ENCODE peak calls at places on chromosomes 11 and 22, in eight cellular contexts. One of them, this sample, is unnamed.

GRCh38 chr11:61173456-61173855 is 12.2 kb upstream of the VPS37C start:
- DNase-seq in kidney: no peak
- DNase-seq in left ventricle myocardium inferior: no peak
- DNase-seq in cardiac fibroblast: peak
- DNase-seq in B cell: no peak
- DNase-seq in progenitor cell of endocrine pancreas: no peak
- DNase-seq in nephron progenitor cell: no peak
- DNase-seq in transverse colon: no peak
- DNase-seq in this sample: no peak

GRCh38 chr11:55793321-55793720 is 2.0 kb upstream of the OR5D14 start:
- DNase-seq in kidney: no peak
- DNase-seq in cardiac fibroblast: no peak
- DNase-seq in progenitor cell of endocrine pancreas: no peak
- DNase-seq in B cell: no peak
- DNase-seq in nephron progenitor cell: no peak
- DNase-seq in transverse colon: no peak
- DNase-seq in left ventricle myocardium inferior: no peak
- DNase-seq in this sample: no peak

GRCh38 chr11:126403039-126403438 is 47.6 kb downstream of the ST3GAL4 start:
- DNase-seq in progenitor cell of endocrine pancreas: no peak
- DNase-seq in kidney: no peak
- DNase-seq in left ventricle myocardium inferior: no peak
- DNase-seq in transverse colon: peak
- DNase-seq in cardiac fibroblast: no peak
- DNase-seq in nephron progenitor cell: no peak
- DNase-seq in B cell: no peak
- DNase-seq in this sample: no peak

GRCh38 chr22:25564979-25565677 is 653 bp downstream of the GRK3 start:
- DNase-seq in cardiac fibroblast: no peak
- DNase-seq in kidney: peak
- DNase-seq in transverse colon: peak
- DNase-seq in nephron progenitor cell: no peak
- DNase-seq in left ventricle myocardium inferior: peak
- DNase-seq in B cell: no peak
- DNase-seq in progenitor cell of endocrine pancreas: peak
- DNase-seq in this sample: peak

GRCh38 chr22:46484861-46485595 is 52.4 kb downstream of the CELSR1 start:
- DNase-seq in transverse colon: no peak
- DNase-seq in kidney: no peak
- DNase-seq in cardiac fibroblast: no peak
- DNase-seq in nephron progenitor cell: no peak
- DNase-seq in progenitor cell of endocrine pancreas: no peak
- DNase-seq in left ventricle myocardium inferior: no peak
- DNase-seq in B cell: no peak
- DNase-seq in this sample: no peak

GRCh38 chr11:18890615-18891014 is 48.6 kb downstream of the MRGPRX1 start:
- DNase-seq in progenitor cell of endocrine pancreas: no peak
- DNase-seq in B cell: no peak
- DNase-seq in transverse colon: no peak
- DNase-seq in left ventricle myocardium inferior: no peak
- DNase-seq in cardiac fibroblast: no peak
- DNase-seq in nephron progenitor cell: no peak
- DNase-seq in kidney: no peak
- DNase-seq in this sample: no peak

GRCh38 chr11:61359541-61359940 is 2.1 kb downstream of the CYB561A3 start:
- DNase-seq in left ventricle myocardium inferior: no peak
- DNase-seq in kidney: no peak
- DNase-seq in cardiac fibroblast: no peak
- DNase-seq in transverse colon: peak
- DNase-seq in B cell: no peak
- DNase-seq in nephron progenitor cell: no peak
- DNase-seq in progenitor cell of endocrine pancreas: no peak
- DNase-seq in this sample: no peak

GRCh38 chr11:35241531-35241930 is 102.6 kb downstream of the CD44 start:
- DNase-seq in kidney: no peak
- DNase-seq in B cell: no peak
- DNase-seq in transverse colon: no peak
- DNase-seq in left ventricle myocardium inferior: no peak
- DNase-seq in cardiac fibroblast: no peak
- DNase-seq in progenitor cell of endocrine pancreas: no peak
- DNase-seq in nephron progenitor cell: no peak
- DNase-seq in this sample: no peak

GRCh38 chr22:26321469-26321913 is 107.6 kb upstream of the ASPHD2 start:
- DNase-seq in nephron progenitor cell: no peak
- DNase-seq in left ventricle myocardium inferior: peak
- DNase-seq in kidney: no peak
- DNase-seq in B cell: no peak
- DNase-seq in transverse colon: no peak
- DNase-seq in progenitor cell of endocrine pancreas: no peak
- DNase-seq in cardiac fibroblast: peak
- DNase-seq in this sample: peak

GRCh38 chr22:31083377-31083768 is 2.3 kb downstream of the SMTN start:
- DNase-seq in cardiac fibroblast: no peak
- DNase-seq in kidney: peak
- DNase-seq in transverse colon: peak
- DNase-seq in progenitor cell of endocrine pancreas: no peak
- DNase-seq in left ventricle myocardium inferior: no peak
- DNase-seq in B cell: no peak
- DNase-seq in nephron progenitor cell: no peak
- DNase-seq in this sample: no peak

GRCh38 chr11:78339483-78339882 is 78.1 kb downstream of the GAB2 start:
- DNase-seq in left ventricle myocardium inferior: no peak
- DNase-seq in transverse colon: no peak
- DNase-seq in cardiac fibroblast: no peak
- DNase-seq in B cell: no peak
- DNase-seq in progenitor cell of endocrine pancreas: no peak
- DNase-seq in nephron progenitor cell: no peak
- DNase-seq in kidney: no peak
- DNase-seq in this sample: no peak

GRCh38 chr11:122100222-122101080 is 15.6 kb downstream of the BLID start:
- DNase-seq in kidney: peak
- DNase-seq in transverse colon: peak
- DNase-seq in B cell: no peak
- DNase-seq in cardiac fibroblast: peak
- DNase-seq in nephron progenitor cell: peak
- DNase-seq in progenitor cell of endocrine pancreas: no peak
- DNase-seq in left ventricle myocardium inferior: peak
- DNase-seq in this sample: peak

GRCh38 chr11:130137999-130138398 is 21.6 kb upstream of the ST14 start:
- DNase-seq in left ventricle myocardium inferior: no peak
- DNase-seq in progenitor cell of endocrine pancreas: no peak
- DNase-seq in cardiac fibroblast: no peak
- DNase-seq in B cell: no peak
- DNase-seq in nephron progenitor cell: no peak
- DNase-seq in transverse colon: no peak
- DNase-seq in kidney: no peak
- DNase-seq in this sample: no peak

GRCh38 chr22:26170795-26171194 is 1.5 kb downstream of the SEZ6L start:
- DNase-seq in B cell: no peak
- DNase-seq in left ventricle myocardium inferior: peak
- DNase-seq in transverse colon: no peak
- DNase-seq in cardiac fibroblast: no peak
- DNase-seq in nephron progenitor cell: peak
- DNase-seq in kidney: no peak
- DNase-seq in progenitor cell of endocrine pancreas: peak
- DNase-seq in this sample: no peak

GRCh38 chr11:114147389-114148382 is 88.2 kb downstream of the ZBTB16 start:
- DNase-seq in cardiac fibroblast: peak
- DNase-seq in left ventricle myocardium inferior: no peak
- DNase-seq in nephron progenitor cell: no peak
- DNase-seq in kidney: no peak
- DNase-seq in transverse colon: no peak
- DNase-seq in B cell: no peak
- DNase-seq in progenitor cell of endocrine pancreas: no peak
- DNase-seq in this sample: no peak

GRCh38 chr22:20979243-20979809 is 2.8 kb upstream of the LZTR1 start:
- DNase-seq in B cell: peak
- DNase-seq in nephron progenitor cell: peak
- DNase-seq in kidney: peak
- DNase-seq in progenitor cell of endocrine pancreas: peak
- DNase-seq in transverse colon: peak
- DNase-seq in left ventricle myocardium inferior: peak
- DNase-seq in cardiac fibroblast: peak
- DNase-seq in this sample: peak

GRCh38 chr11:23320131-23320530 is 459.9 kb upstream of the CCDC179 start:
- DNase-seq in left ventricle myocardium inferior: no peak
- DNase-seq in progenitor cell of endocrine pancreas: no peak
- DNase-seq in kidney: no peak
- DNase-seq in nephron progenitor cell: no peak
- DNase-seq in cardiac fibroblast: no peak
- DNase-seq in transverse colon: no peak
- DNase-seq in B cell: no peak
- DNase-seq in this sample: no peak

GRCh38 chr11:75505966-75506692 is 19.6 kb downstream of the GDPD5 start:
- DNase-seq in progenitor cell of endocrine pancreas: no peak
- DNase-seq in B cell: no peak
- DNase-seq in kidney: no peak
- DNase-seq in left ventricle myocardium inferior: peak
- DNase-seq in cardiac fibroblast: no peak
- DNase-seq in nephron progenitor cell: no peak
- DNase-seq in transverse colon: no peak
- DNase-seq in this sample: no peak

DNA sequence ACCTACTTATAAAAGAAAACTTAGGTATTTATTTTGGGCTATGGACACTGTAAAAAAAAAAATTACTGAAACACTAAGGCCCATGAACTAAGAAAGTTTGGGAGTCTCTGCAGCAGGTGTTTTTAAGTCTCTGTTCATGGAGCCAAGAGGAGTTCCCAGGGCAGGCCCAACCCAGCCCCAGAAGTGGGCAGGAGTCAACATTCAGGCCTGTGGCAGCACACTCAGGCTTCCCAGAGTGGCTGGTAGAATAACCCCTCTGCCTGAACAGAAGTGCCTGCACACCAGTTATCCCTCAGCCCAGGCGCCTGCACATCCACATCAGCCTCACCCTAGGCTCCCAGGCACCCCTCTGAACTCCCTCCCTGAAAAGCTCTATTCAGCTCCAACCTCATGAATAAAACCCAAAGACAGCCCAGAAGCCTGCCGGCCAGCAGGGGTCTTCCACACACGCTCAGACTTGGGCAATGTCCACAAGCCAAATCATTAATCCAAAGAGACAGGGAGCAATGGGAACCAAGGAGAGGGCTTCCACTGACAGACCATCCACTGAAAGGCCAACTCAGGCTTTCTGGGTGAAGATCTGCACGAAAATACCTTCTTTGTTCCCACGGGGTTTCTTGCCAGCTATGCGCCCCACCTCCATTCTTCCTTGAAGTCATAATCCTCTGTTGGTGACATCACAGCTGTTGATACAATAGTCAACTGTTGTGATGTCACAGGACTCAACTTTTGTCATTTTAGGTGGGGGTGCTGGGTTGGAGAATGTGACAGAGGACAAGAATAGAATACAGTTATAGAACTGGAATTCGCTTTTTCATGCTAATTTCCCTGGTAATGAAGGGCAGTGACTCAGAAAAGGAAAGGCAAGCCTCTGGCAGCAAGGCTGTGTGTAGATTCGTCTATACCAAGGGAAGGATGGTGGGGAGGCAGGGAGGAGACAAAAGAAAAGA is 83.7 kb downstream of the RPL27A start:
- DNase-seq in nephron progenitor cell: no peak
- DNase-seq in cardiac fibroblast: no peak
- DNase-seq in progenitor cell of endocrine pancreas: no peak
- DNase-seq in kidney: no peak
- DNase-seq in left ventricle myocardium inferior: no peak
- DNase-seq in B cell: no peak
- DNase-seq in transverse colon: no peak
- DNase-seq in this sample: no peak
- TF ChIP-seq CTCF in nephron progenitor cell: no peak
- TF ChIP-seq CTCF in cardiac fibroblast: no peak
- TF ChIP-seq CTCF in progenitor cell of endocrine pancreas: no peak
- TF ChIP-seq CTCF in kidney: no peak
- TF ChIP-seq CTCF in left ventricle myocardium inferior: no peak
- TF ChIP-seq CTCF in B cell: no peak
- TF ChIP-seq CTCF in transverse colon: no peak
- TF ChIP-seq CTCF in this sample: no peak

DNA sequence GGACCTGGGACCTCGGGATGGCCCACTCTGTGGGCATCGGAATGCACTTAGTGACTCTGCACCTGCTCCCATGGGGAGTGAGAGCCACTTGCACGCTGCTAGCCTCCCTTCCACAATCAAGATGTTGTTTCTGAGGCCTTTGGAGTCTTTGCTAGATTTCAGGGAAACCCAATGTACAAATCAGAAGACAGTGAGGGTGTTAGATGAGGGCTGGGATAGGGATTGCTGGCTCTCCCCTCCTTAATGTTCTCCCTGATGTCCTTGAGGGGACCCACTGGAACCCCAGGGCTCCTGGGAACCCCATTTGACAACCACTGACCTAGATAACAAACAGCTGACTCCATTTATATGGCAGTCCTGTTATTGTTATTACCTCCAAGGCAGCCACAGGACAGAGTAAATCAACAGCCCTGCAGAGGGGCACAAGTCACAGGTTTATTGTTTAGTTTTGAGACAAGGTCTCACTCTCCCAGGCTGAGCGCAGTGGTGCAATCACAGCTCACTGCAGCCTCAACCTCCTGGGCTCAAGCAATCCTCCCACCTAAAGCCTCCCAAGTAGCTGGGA is 31.3 kb upstream of the COMT start:
- DNase-seq in left ventricle myocardium inferior: no peak
- DNase-seq in cardiac fibroblast: no peak
- DNase-seq in kidney: no peak
- DNase-seq in transverse colon: no peak
- DNase-seq in B cell: no peak
- DNase-seq in progenitor cell of endocrine pancreas: no peak
- DNase-seq in nephron progenitor cell: no peak
- DNase-seq in this sample: no peak
- TF ChIP-seq CTCF in left ventricle myocardium inferior: peak
- TF ChIP-seq CTCF in cardiac fibroblast: no peak
- TF ChIP-seq CTCF in kidney: no peak
- TF ChIP-seq CTCF in transverse colon: no peak
- TF ChIP-seq CTCF in B cell: peak
- TF ChIP-seq CTCF in progenitor cell of endocrine pancreas: no peak
- TF ChIP-seq CTCF in nephron progenitor cell: no peak
- TF ChIP-seq CTCF in this sample: no peak

GRCh38 chr11:117197516-117198456 is 1.4 kb upstream of the TAGLN start:
- DNase-seq in left ventricle myocardium inferior: peak
- DNase-seq in cardiac fibroblast: peak
- DNase-seq in transverse colon: peak
- DNase-seq in progenitor cell of endocrine pancreas: no peak
- DNase-seq in nephron progenitor cell: peak
- DNase-seq in B cell: peak
- DNase-seq in kidney: peak
- DNase-seq in this sample: no peak
- TF ChIP-seq CTCF in left ventricle myocardium inferior: peak
- TF ChIP-seq CTCF in cardiac fibroblast: peak
- TF ChIP-seq CTCF in transverse colon: peak
- TF ChIP-seq CTCF in progenitor cell of endocrine pancreas: peak
- TF ChIP-seq CTCF in nephron progenitor cell: peak
- TF ChIP-seq CTCF in B cell: no peak
- TF ChIP-seq CTCF in kidney: peak
- TF ChIP-seq CTCF in this sample: no peak

DNA sequence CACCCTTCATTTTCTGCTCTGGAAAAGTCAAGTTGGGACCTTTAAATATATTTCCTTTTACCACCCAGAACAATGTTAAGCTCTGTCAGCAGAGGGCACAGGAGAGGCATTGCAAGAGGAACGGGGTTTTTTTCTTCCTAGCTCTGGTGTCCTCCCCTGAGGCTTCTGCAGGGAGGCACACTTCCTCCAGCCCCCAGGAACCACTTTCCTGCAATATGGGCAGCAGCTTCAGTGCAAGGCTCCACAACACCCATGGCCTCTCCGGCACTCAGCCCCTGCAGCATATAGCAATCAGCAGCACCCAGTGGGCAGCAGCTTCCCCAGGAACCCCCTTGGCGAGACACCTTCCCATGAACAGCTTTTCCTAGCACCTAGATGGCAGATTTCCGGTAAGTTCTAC is 101.4 kb downstream of the SYT9 start:
- DNase-seq in cardiac fibroblast: peak
- DNase-seq in nephron progenitor cell: peak
- DNase-seq in kidney: peak
- DNase-seq in transverse colon: peak
- DNase-seq in B cell: peak
- DNase-seq in left ventricle myocardium inferior: no peak
- DNase-seq in progenitor cell of endocrine pancreas: no peak
- DNase-seq in this sample: no peak
- TF ChIP-seq CTCF in cardiac fibroblast: peak
- TF ChIP-seq CTCF in nephron progenitor cell: peak
- TF ChIP-seq CTCF in kidney: peak
- TF ChIP-seq CTCF in transverse colon: peak
- TF ChIP-seq CTCF in B cell: peak
- TF ChIP-seq CTCF in left ventricle myocardium inferior: peak
- TF ChIP-seq CTCF in progenitor cell of endocrine pancreas: peak
- TF ChIP-seq CTCF in this sample: no peak

This sample was measured in lower leg skin.